ENCODE peak calls at places on chromosomes 7 and 10, in four cellular contexts. One of them, this sample, is unnamed.

GRCh38 chr7:130894146-130895005 is 160.4 kb upstream of the KLF14 start:
- DNase-seq in HepG2: peak
- DNase-seq in SK-N-SH: no peak
- DNase-seq in HCT116: peak
- DNase-seq in this sample: no peak

GRCh38 chr10:99560277-99561126 is 27.8 kb downstream of the NKX2-3 start:
- DNase-seq in SK-N-SH: peak
- DNase-seq in HepG2: peak
- DNase-seq in HCT116: peak
- DNase-seq in this sample: no peak

GRCh38 chr7:47571355-47572100 is 10.4 kb downstream of the TNS3 start:
- DNase-seq in SK-N-SH: peak
- DNase-seq in HepG2: peak
- DNase-seq in HCT116: no peak
- DNase-seq in this sample: no peak

GRCh38 chr7:47474937-47475879 is 106.7 kb downstream of the TNS3 start:
- DNase-seq in HCT116: peak
- DNase-seq in SK-N-SH: peak
- DNase-seq in HepG2: peak
- DNase-seq in this sample: peak

GRCh38 chr7:93515144-93515543 is 59.4 kb downstream of the CALCR start:
- DNase-seq in SK-N-SH: no peak
- DNase-seq in HepG2: no peak
- DNase-seq in HCT116: no peak
- DNase-seq in this sample: no peak

GRCh38 chr10:127407551-127407950 is 141.6 kb upstream of the NPS start:
- DNase-seq in SK-N-SH: no peak
- DNase-seq in HepG2: no peak
- DNase-seq in HCT116: no peak
- DNase-seq in this sample: no peak

GRCh38 chr7:120554960-120555571 is 282.1 kb downstream of the KCND2 start:
- DNase-seq in HepG2: peak
- DNase-seq in HCT116: peak
- DNase-seq in SK-N-SH: peak
- DNase-seq in this sample: peak

GRCh38 chr10:75672842-75673241 is 241.4 kb downstream of the LRMDA start:
- DNase-seq in HepG2: no peak
- DNase-seq in SK-N-SH: no peak
- DNase-seq in HCT116: no peak
- DNase-seq in this sample: no peak

GRCh38 chr10:51230828-51231227 is 156.5 kb downstream of the PRKG1 start:
- DNase-seq in HCT116: no peak
- DNase-seq in HepG2: no peak
- DNase-seq in SK-N-SH: no peak
- DNase-seq in this sample: no peak

GRCh38 chr7:1247527-1248041 is 14.9 kb downstream of the UNCX start:
- DNase-seq in SK-N-SH: peak
- DNase-seq in HCT116: no peak
- DNase-seq in HepG2: no peak
- DNase-seq in this sample: no peak

GRCh38 chr10:94680544-94680943 is 3.0 kb upstream of the CYP2C18 start:
- DNase-seq in SK-N-SH: no peak
- DNase-seq in HepG2: peak
- DNase-seq in HCT116: no peak
- DNase-seq in this sample: no peak

GRCh38 chr10:5497948-5498730 is 1.2 kb downstream of the CALML5 start:
- DNase-seq in HCT116: no peak
- DNase-seq in SK-N-SH: no peak
- DNase-seq in HepG2: no peak
- DNase-seq in this sample: no peak

GRCh38 chr7:76346778-76347177 is 12.0 kb downstream of the YWHAG start:
- DNase-seq in HepG2: no peak
- DNase-seq in SK-N-SH: no peak
- DNase-seq in HCT116: no peak
- DNase-seq in this sample: no peak

GRCh38 chr10:51430506-51430905 is 268.9 kb downstream of the CSTF2T start:
- DNase-seq in HepG2: no peak
- DNase-seq in HCT116: no peak
- DNase-seq in SK-N-SH: no peak
- DNase-seq in this sample: no peak

GRCh38 chr10:24453404-24453830 is 244.5 kb downstream of the KIAA1217 start:
- DNase-seq in HepG2: no peak
- DNase-seq in SK-N-SH: peak
- DNase-seq in HCT116: no peak
- DNase-seq in this sample: no peak

GRCh38 chr7:147803625-147804024 is 786.9 kb upstream of the C7orf33 start:
- DNase-seq in HCT116: no peak
- DNase-seq in SK-N-SH: peak
- DNase-seq in HepG2: no peak
- DNase-seq in this sample: no peak

GRCh38 chr10:85195596-85195995 is 867.2 kb downstream of the CCSER2 start:
- DNase-seq in HCT116: no peak
- DNase-seq in SK-N-SH: no peak
- DNase-seq in HepG2: no peak
- DNase-seq in this sample: no peak

GRCh38 chr10:17665742-17666141 is 21.8 kb downstream of the STAM start:
- DNase-seq in SK-N-SH: no peak
- DNase-seq in HepG2: peak
- DNase-seq in HCT116: no peak
- DNase-seq in this sample: no peak

GRCh38 chr7:29087840-29088169 is 58.5 kb downstream of the CPVL start:
- DNase-seq in HCT116: no peak
- DNase-seq in HepG2: no peak
- DNase-seq in SK-N-SH: no peak
- DNase-seq in this sample: no peak

GRCh38 chr10:46237815-46238510 is 48.8 kb upstream of the ANTXRL start:
- DNase-seq in HepG2: no peak
- DNase-seq in SK-N-SH: no peak
- DNase-seq in HCT116: no peak
- DNase-seq in this sample: no peak

GRCh38 chr7:70776627-70777101 is 355.3 kb upstream of the GALNT17 start:
- DNase-seq in HepG2: no peak
- DNase-seq in SK-N-SH: no peak
- DNase-seq in HCT116: no peak
- DNase-seq in this sample: peak

GRCh38 chr7:81079736-81080135 is 160.9 kb upstream of the SEMA3C start:
- DNase-seq in HepG2: no peak
- DNase-seq in HCT116: no peak
- DNase-seq in SK-N-SH: no peak
- DNase-seq in this sample: no peak

GRCh38 chr7:85464042-85464651 is 277.3 kb upstream of the SEMA3D start:
- DNase-seq in SK-N-SH: no peak
- DNase-seq in HepG2: no peak
- DNase-seq in HCT116: no peak
- DNase-seq in this sample: no peak

GRCh38 chr10:44660271-44660670 is 250.9 kb upstream of the TMEM72 start:
- DNase-seq in SK-N-SH: no peak
- DNase-seq in HCT116: no peak
- DNase-seq in HepG2: no peak
- DNase-seq in this sample: no peak

GRCh38 chr10:15320118-15320517 is 51.0 kb downstream of the FAM171A1 start:
- DNase-seq in SK-N-SH: no peak
- DNase-seq in HepG2: no peak
- DNase-seq in HCT116: no peak
- DNase-seq in this sample: no peak

GRCh38 chr7:135697276-135698049 is 30.5 kb downstream of the SLC13A4 start:
- DNase-seq in HCT116: no peak
- DNase-seq in SK-N-SH: no peak
- DNase-seq in HepG2: no peak
- DNase-seq in this sample: no peak

GRCh38 chr7:2952316-2952715 is 91.4 kb downstream of the CARD11 start:
- DNase-seq in SK-N-SH: no peak
- DNase-seq in HCT116: no peak
- DNase-seq in HepG2: no peak
- DNase-seq in this sample: no peak

GRCh38 chr7:2955177-2955768 is 88.4 kb downstream of the CARD11 start:
- DNase-seq in HCT116: no peak
- DNase-seq in HepG2: no peak
- DNase-seq in SK-N-SH: no peak
- DNase-seq in this sample: no peak

GRCh38 chr7:2954433-2954853 is 89.2 kb downstream of the CARD11 start:
- DNase-seq in SK-N-SH: no peak
- DNase-seq in HepG2: no peak
- DNase-seq in HCT116: no peak
- DNase-seq in this sample: no peak

GRCh38 chr7:2953588-2954407 is 89.9 kb downstream of the CARD11 start:
- DNase-seq in HCT116: no peak
- DNase-seq in HepG2: no peak
- DNase-seq in SK-N-SH: no peak
- DNase-seq in this sample: no peak

DNA sequence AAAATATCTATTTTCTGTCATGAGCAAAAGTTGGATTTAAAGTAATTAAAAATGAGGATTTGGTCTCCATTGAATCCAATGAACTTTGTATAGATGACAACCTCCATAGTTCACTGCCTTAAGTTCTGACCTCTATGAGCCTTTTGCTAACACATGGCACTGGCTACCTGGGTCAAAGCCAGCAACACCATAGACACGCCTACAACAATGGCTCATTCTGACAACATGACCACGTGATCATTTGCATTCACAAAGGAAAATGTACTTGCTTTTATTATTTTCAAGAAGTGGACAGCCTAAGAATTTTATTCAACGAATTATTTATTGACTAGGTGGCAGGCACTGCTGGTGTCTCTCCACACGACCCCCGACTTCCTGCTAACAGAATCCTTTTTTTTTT is 90.6 kb downstream of the CARD11 start:
- DNase-seq in HCT116: no peak
- DNase-seq in HepG2: no peak
- DNase-seq in SK-N-SH: no peak
- DNase-seq in this sample: no peak
- TF ChIP-seq YY1 in HCT116: no peak
- TF ChIP-seq YY1 in HepG2: no peak
- TF ChIP-seq YY1 in SK-N-SH: no peak
- TF ChIP-seq YY1 in this sample: no peak

GRCh38 chr10:102946992-102947391 is 28.9 kb downstream of the CNNM2 start:
- DNase-seq in SK-N-SH: no peak
- DNase-seq in HepG2: no peak
- DNase-seq in HCT116: no peak
- DNase-seq in this sample: no peak

GRCh38 chr10:102948163-102948562 is 30.1 kb downstream of the CNNM2 start:
- DNase-seq in HepG2: no peak
- DNase-seq in HCT116: no peak
- DNase-seq in SK-N-SH: no peak
- DNase-seq in this sample: no peak

GRCh38 chr10:102945449-102945848 is 27.4 kb downstream of the CNNM2 start:
- DNase-seq in SK-N-SH: no peak
- DNase-seq in HCT116: no peak
- DNase-seq in HepG2: no peak
- DNase-seq in this sample: no peak

GRCh38 chr10:102948786-102949185 is 30.7 kb downstream of the CNNM2 start:
- DNase-seq in SK-N-SH: no peak
- DNase-seq in HepG2: no peak
- DNase-seq in HCT116: no peak
- DNase-seq in this sample: no peak

GRCh38 chr10:102945989-102946388 is 27.9 kb downstream of the CNNM2 start:
- DNase-seq in HCT116: no peak
- DNase-seq in SK-N-SH: no peak
- DNase-seq in HepG2: no peak
- DNase-seq in this sample: no peak
- TF ChIP-seq YY1 in HCT116: no peak
- TF ChIP-seq YY1 in SK-N-SH: no peak
- TF ChIP-seq YY1 in HepG2: no peak
- TF ChIP-seq YY1 in this sample: no peak

GRCh38 chr10:123389520-123389919 is 235.3 kb downstream of the BUB3 start:
- DNase-seq in HepG2: no peak
- DNase-seq in SK-N-SH: no peak
- DNase-seq in HCT116: no peak
- DNase-seq in this sample: no peak

GRCh38 chr10:123391275-123392028 is 237.2 kb downstream of the BUB3 start:
- DNase-seq in HepG2: no peak
- DNase-seq in SK-N-SH: no peak
- DNase-seq in HCT116: no peak
- DNase-seq in this sample: peak

GRCh38 chr10:123390332-123390731 is 236.1 kb downstream of the BUB3 start:
- DNase-seq in HepG2: no peak
- DNase-seq in SK-N-SH: peak
- DNase-seq in HCT116: no peak
- DNase-seq in this sample: no peak

GRCh38 chr10:123392182-123392930 is 238.2 kb downstream of the BUB3 start:
- DNase-seq in HCT116: no peak
- DNase-seq in SK-N-SH: no peak
- DNase-seq in HepG2: no peak
- DNase-seq in this sample: peak

DNA sequence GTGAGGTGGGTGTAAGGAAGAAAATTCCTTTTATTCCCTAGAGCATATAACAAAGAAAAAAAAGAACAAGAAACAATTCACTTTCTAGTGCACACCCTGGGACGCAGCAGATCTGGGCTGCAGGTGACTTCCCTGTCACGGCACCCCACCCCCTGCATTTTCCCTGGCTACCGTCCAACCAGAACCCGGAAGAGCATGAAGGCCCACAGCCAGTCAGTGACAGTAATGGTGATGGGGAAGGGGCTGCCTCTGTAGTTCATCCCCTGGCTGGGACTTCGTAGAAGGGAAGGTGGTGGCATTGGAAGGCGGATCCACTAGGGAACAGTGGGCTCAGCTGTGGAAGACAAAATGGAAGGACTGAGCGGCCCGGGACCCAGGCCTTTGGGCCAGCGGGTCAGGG is 236.7 kb downstream of the BUB3 start:
- DNase-seq in HCT116: no peak
- DNase-seq in HepG2: no peak
- DNase-seq in SK-N-SH: no peak
- DNase-seq in this sample: no peak
- TF ChIP-seq YY1 in HCT116: no peak
- TF ChIP-seq YY1 in HepG2: no peak
- TF ChIP-seq YY1 in SK-N-SH: no peak
- TF ChIP-seq YY1 in this sample: peak

GRCh38 chr7:34042406-34042805 is 137.1 kb downstream of the BMPER start:
- DNase-seq in HepG2: no peak
- DNase-seq in SK-N-SH: no peak
- DNase-seq in HCT116: no peak
- DNase-seq in this sample: no peak

GRCh38 chr7:34041716-34042115 is 136.4 kb downstream of the BMPER start:
- DNase-seq in HepG2: no peak
- DNase-seq in HCT116: no peak
- DNase-seq in SK-N-SH: no peak
- DNase-seq in this sample: no peak

GRCh38 chr7:34036972-34037792 is 131.8 kb downstream of the BMPER start:
- DNase-seq in HepG2: peak
- DNase-seq in HCT116: no peak
- DNase-seq in SK-N-SH: no peak
- DNase-seq in this sample: no peak

GRCh38 chr7:34036069-34036920 is 131.0 kb downstream of the BMPER start:
- DNase-seq in SK-N-SH: no peak
- DNase-seq in HCT116: peak
- DNase-seq in HepG2: peak
- DNase-seq in this sample: no peak

GRCh38 chr7:34039033-34039432 is 133.7 kb downstream of the BMPER start:
- DNase-seq in SK-N-SH: no peak
- DNase-seq in HCT116: no peak
- DNase-seq in HepG2: no peak
- DNase-seq in this sample: no peak
- TF ChIP-seq YY1 in SK-N-SH: no peak
- TF ChIP-seq YY1 in HCT116: no peak
- TF ChIP-seq YY1 in HepG2: no peak
- TF ChIP-seq YY1 in this sample: no peak

GRCh38 chr10:11631890-11632587 is 20.6 kb upstream of the USP6NL start:
- DNase-seq in HepG2: no peak
- DNase-seq in HCT116: no peak
- DNase-seq in SK-N-SH: no peak
- DNase-seq in this sample: peak
- TF ChIP-seq YY1 in HepG2: no peak
- TF ChIP-seq YY1 in HCT116: no peak
- TF ChIP-seq YY1 in SK-N-SH: no peak
- TF ChIP-seq YY1 in this sample: no peak